ENCODE peak calls at places on chromosomes 11 and 22, in ten cellular contexts. E is AG04449; M is thoracic aorta; G is GM23338; I is activated CD8-positive, alpha-beta T cell treated with anti-CD3 and anti-CD28 coated beads for 36 hours; V is AG09309; H is epithelial cell of proximal tubule; B is ovary; Z is astrocyte of the cerebellum; K is HFFc6. A is an unnamed sample.

GRCh38 chr11:44559207-44559943 is 6.1 kb upstream of the CD82 start:
- DNase-seq in G (peak), M (no peak), Z (no peak), H (no peak), K (no peak), E (no peak), B (no peak), I (peak), V (no peak), A (no peak)

GRCh38 chr11:59610289-59610688 is 5.3 kb downstream of the OSBP start:
- DNase-seq in B (no peak), M (no peak), K (no peak), I (peak), E (no peak), Z (no peak), V (no peak), H (no peak), G (no peak), A (no peak)

GRCh38 chr22:24037851-24038765 is 27.0 kb downstream of the CABIN1 start:
- DNase-seq in I (peak), V (no peak), G (no peak), H (no peak), K (no peak), B (no peak), Z (no peak), E (no peak), M (no peak), A (no peak)

GRCh38 chr22:23518381-23519187 is 61.5 kb downstream of the IGLL1 start:
- DNase-seq in H (no peak), I (no peak), G (no peak), B (no peak), K (no peak), E (no peak), V (no peak), M (no peak), Z (no peak), A (no peak)

GRCh38 chr22:46657996-46658947 is 38.1 kb downstream of the GRAMD4 start:
- DNase-seq in B (no peak), Z (no peak), K (no peak), V (no peak), H (no peak), I (no peak), G (no peak), E (no peak), M (no peak), A (no peak)

GRCh38 chr11:1872267-1872985 is 19.3 kb downstream of the PRR33 start:
- DNase-seq in K (no peak), Z (no peak), H (no peak), G (no peak), B (no peak), E (no peak), I (no peak), M (no peak), V (no peak), A (no peak)

GRCh38 chr11:132586801-132587200 is 945.5 kb downstream of the OPCML start:
- DNase-seq in H (no peak), M (no peak), K (peak), B (no peak), Z (peak), G (no peak), E (peak), V (peak), I (no peak), A (peak)

GRCh38 chr11:72139500-72139899 is 4.0 kb downstream of the FOLR3 start:
- DNase-seq in B (no peak), G (no peak), V (no peak), H (no peak), E (no peak), I (no peak), Z (no peak), K (no peak), M (no peak), A (no peak)

GRCh38 chr22:39873963-39874362 is 19.6 kb downstream of the ENTHD1 start:
- DNase-seq in G (no peak), K (no peak), V (no peak), H (no peak), E (no peak), M (no peak), Z (no peak), I (peak), B (no peak), A (no peak)

GRCh38 chr11:721913-722811 is 16.1 kb downstream of the EPS8L2 start:
- DNase-seq in V (no peak), I (peak), K (no peak), E (no peak), G (peak), Z (no peak), B (no peak), M (no peak), H (no peak), A (no peak)

GRCh38 chr11:56750190-56750589 is 1.7 kb upstream of the OR9G4 start:
- DNase-seq in I (no peak), H (no peak), E (no peak), M (no peak), V (no peak), B (no peak), G (peak), K (no peak), Z (no peak), A (no peak)

DNA sequence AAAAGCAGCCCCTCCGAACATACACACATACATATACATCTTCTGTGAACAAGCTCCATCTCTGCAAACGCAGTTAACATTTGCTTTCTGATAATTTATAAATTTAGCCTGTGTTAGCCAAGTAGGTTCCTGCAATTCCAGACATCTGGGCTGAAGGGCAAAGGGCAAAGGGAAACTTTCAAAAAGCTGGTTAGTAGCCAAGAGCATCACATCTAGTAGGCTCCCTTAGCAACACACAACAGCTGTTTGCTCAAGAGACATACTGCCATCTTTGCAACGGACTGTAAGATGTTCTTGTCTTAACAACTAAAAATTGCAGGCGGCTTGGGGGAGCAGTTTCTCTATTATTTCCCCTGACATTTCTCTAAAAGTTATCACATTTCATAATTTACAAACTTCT is 134.9 kb downstream of the RBFOX2 start:
- DNase-seq in G (no peak), K (no peak), M (no peak), Z (no peak), I (no peak), V (no peak), E (no peak), B (no peak), H (no peak), A (no peak)
- TF ChIP-seq CTCF in G (no peak), K (no peak), M (no peak), Z (no peak), I (no peak), V (no peak), E (no peak), B (no peak), H (no peak), A (no peak)

GRCh38 chr11:16299884-16300778 is 56.2 kb downstream of the SOX6 start:
- DNase-seq in E (no peak), M (no peak), H (no peak), K (no peak), V (no peak), I (no peak), Z (no peak), G (no peak), B (no peak), A (no peak)
- TF ChIP-seq CTCF in E (no peak), M (no peak), H (no peak), K (no peak), V (no peak), I (no peak), Z (no peak), G (no peak), B (no peak), A (no peak)

GRCh38 chr11:120238968-120239620 is 846 bp upstream of the POU2F3 start:
- DNase-seq in I (no peak), Z (no peak), M (no peak), B (no peak), G (no peak), V (no peak), E (no peak), K (no peak), H (no peak), A (no peak)
- TF ChIP-seq CTCF in I (no peak), Z (no peak), M (no peak), B (no peak), G (no peak), V (no peak), E (no peak), K (no peak), H (no peak), A (no peak)

DNA sequence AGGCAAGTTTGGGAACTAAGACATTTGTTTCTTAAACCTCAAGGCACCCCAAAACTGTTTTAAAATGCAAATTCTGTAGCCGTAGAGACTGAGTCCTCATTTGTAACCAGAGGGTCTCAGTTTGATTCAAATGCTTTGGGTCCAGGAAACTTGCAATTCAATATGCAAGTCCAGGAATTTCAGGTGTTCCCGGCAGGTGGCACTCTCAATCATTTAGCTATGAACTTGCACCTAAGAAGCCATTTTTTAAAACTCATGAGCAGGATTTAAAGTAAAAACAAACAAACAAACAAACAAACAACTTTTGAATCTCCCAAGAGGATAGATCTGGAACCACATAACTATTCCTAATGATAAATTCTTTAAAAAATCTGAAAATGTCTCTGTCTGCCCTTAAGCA is 8.7 kb upstream of the ABTB2 start:
- DNase-seq in K (no peak), Z (no peak), V (no peak), I (peak), M (no peak), G (peak), B (no peak), E (no peak), H (no peak), A (no peak)
- TF ChIP-seq CTCF in K (peak), Z (peak), V (peak), I (no peak), M (no peak), G (peak), B (no peak), E (no peak), H (peak), A (no peak)